ENCODE peak calls at places on chromosomes 6 and 20, in seven cellular contexts. One of them, this sample, is unnamed.

GRCh38 chr20:34222208-34222607 is 19.0 kb upstream of the ASIP start:
- DNase-seq in sigmoid colon: no peak
- DNase-seq in endothelial cell of umbilical vein: no peak
- DNase-seq in SJSA1: peak; percentile 65
- DNase-seq in astrocyte: peak; percentile 96
- DNase-seq in endodermal cell: no peak
- DNase-seq in left ventricle myocardium inferior: no peak
- DNase-seq in this sample: no peak

GRCh38 chr20:47306095-47306494 is 50.4 kb downstream of the ZMYND8 start:
- DNase-seq in sigmoid colon: peak; percentile 46
- DNase-seq in endothelial cell of umbilical vein: no peak
- DNase-seq in SJSA1: no peak
- DNase-seq in astrocyte: no peak
- DNase-seq in endodermal cell: no peak
- DNase-seq in left ventricle myocardium inferior: no peak
- DNase-seq in this sample: no peak

GRCh38 chr6:116101298-116101718 is 655 bp downstream of the NT5DC1 start:
- DNase-seq in sigmoid colon: no peak
- DNase-seq in endothelial cell of umbilical vein: no peak
- DNase-seq in SJSA1: no peak
- DNase-seq in astrocyte: no peak
- DNase-seq in endodermal cell: no peak
- DNase-seq in left ventricle myocardium inferior: peak; percentile 83
- DNase-seq in this sample: peak; percentile 91

GRCh38 chr6:24583463-24584389 is 62.3 kb downstream of the KIAA0319 start:
- DNase-seq in sigmoid colon: peak; percentile 87
- DNase-seq in endothelial cell of umbilical vein: peak; percentile 67
- DNase-seq in SJSA1: peak; percentile 51
- DNase-seq in astrocyte: peak; percentile 71
- DNase-seq in endodermal cell: peak; percentile 91
- DNase-seq in left ventricle myocardium inferior: peak; percentile 67
- DNase-seq in this sample: peak; percentile 86

GRCh38 chr20:14879020-14879697 is 541.7 kb upstream of the FLRT3 start:
- DNase-seq in sigmoid colon: no peak
- DNase-seq in endothelial cell of umbilical vein: peak; percentile 62
- DNase-seq in SJSA1: no peak
- DNase-seq in astrocyte: peak; percentile 77
- DNase-seq in endodermal cell: no peak
- DNase-seq in left ventricle myocardium inferior: no peak
- DNase-seq in this sample: no peak

GRCh38 chr6:138659998-138660397 is 113.6 kb upstream of the CCDC28A start:
- DNase-seq in sigmoid colon: no peak
- DNase-seq in endothelial cell of umbilical vein: no peak
- DNase-seq in SJSA1: no peak
- DNase-seq in astrocyte: no peak
- DNase-seq in endodermal cell: no peak
- DNase-seq in left ventricle myocardium inferior: no peak
- DNase-seq in this sample: no peak

GRCh38 chr20:59152559-59153354 is 10.9 kb upstream of the ZNF831 start:
- DNase-seq in sigmoid colon: no peak
- DNase-seq in endothelial cell of umbilical vein: no peak
- DNase-seq in SJSA1: no peak
- DNase-seq in astrocyte: no peak
- DNase-seq in endodermal cell: no peak
- DNase-seq in left ventricle myocardium inferior: no peak
- DNase-seq in this sample: peak; percentile 37

GRCh38 chr20:36322131-36322530 is 16.0 kb downstream of the DLGAP4 start:
- DNase-seq in sigmoid colon: no peak
- DNase-seq in endothelial cell of umbilical vein: no peak
- DNase-seq in SJSA1: no peak
- DNase-seq in astrocyte: no peak
- DNase-seq in endodermal cell: peak; percentile 34
- DNase-seq in left ventricle myocardium inferior: no peak
- DNase-seq in this sample: no peak

GRCh38 chr6:71473908-71474307 is 185.3 kb downstream of the OGFRL1 start:
- DNase-seq in sigmoid colon: peak; percentile 91
- DNase-seq in endothelial cell of umbilical vein: peak; percentile 70
- DNase-seq in SJSA1: peak; percentile 83
- DNase-seq in astrocyte: peak; percentile 97
- DNase-seq in endodermal cell: no peak
- DNase-seq in left ventricle myocardium inferior: peak; percentile 29
- DNase-seq in this sample: no peak

GRCh38 chr20:2867081-2867860 is 6.0 kb upstream of the PTPRA start:
- DNase-seq in sigmoid colon: no peak
- DNase-seq in endothelial cell of umbilical vein: no peak
- DNase-seq in SJSA1: no peak
- DNase-seq in astrocyte: no peak
- DNase-seq in endodermal cell: no peak
- DNase-seq in left ventricle myocardium inferior: no peak
- DNase-seq in this sample: no peak

GRCh38 chr6:167441653-167442644 is 117.1 kb downstream of the TTLL2 start:
- DNase-seq in sigmoid colon: no peak
- DNase-seq in endothelial cell of umbilical vein: no peak
- DNase-seq in SJSA1: no peak
- DNase-seq in astrocyte: no peak
- DNase-seq in endodermal cell: peak; percentile 86
- DNase-seq in left ventricle myocardium inferior: no peak
- DNase-seq in this sample: peak; percentile 28

GRCh38 chr6:167448378-167448777 is 123.5 kb downstream of the TTLL2 start:
- DNase-seq in sigmoid colon: no peak
- DNase-seq in endothelial cell of umbilical vein: no peak
- DNase-seq in SJSA1: peak; percentile 32
- DNase-seq in astrocyte: no peak
- DNase-seq in endodermal cell: no peak
- DNase-seq in left ventricle myocardium inferior: no peak
- DNase-seq in this sample: no peak

GRCh38 chr6:167443098-167443680 is 118.3 kb downstream of the TTLL2 start:
- DNase-seq in sigmoid colon: no peak
- DNase-seq in endothelial cell of umbilical vein: no peak
- DNase-seq in SJSA1: no peak
- DNase-seq in astrocyte: no peak
- DNase-seq in endodermal cell: no peak
- DNase-seq in left ventricle myocardium inferior: no peak
- DNase-seq in this sample: no peak

GRCh38 chr6:167444602-167445346 is 119.9 kb downstream of the TTLL2 start:
- DNase-seq in sigmoid colon: no peak
- DNase-seq in endothelial cell of umbilical vein: no peak
- DNase-seq in SJSA1: no peak
- DNase-seq in astrocyte: no peak
- DNase-seq in endodermal cell: no peak
- DNase-seq in left ventricle myocardium inferior: no peak
- DNase-seq in this sample: no peak

GRCh38 chr6:167445568-167445967 is 120.7 kb downstream of the TTLL2 start:
- DNase-seq in sigmoid colon: no peak
- DNase-seq in endothelial cell of umbilical vein: no peak
- DNase-seq in SJSA1: peak; percentile 16
- DNase-seq in astrocyte: no peak
- DNase-seq in endodermal cell: no peak
- DNase-seq in left ventricle myocardium inferior: no peak
- DNase-seq in this sample: no peak
- H3K4me1 ChIP-seq in sigmoid colon: peaks cover 10% of the 10 kb centered on the region
- H3K4me1 ChIP-seq in endothelial cell of umbilical vein: no peaks in the 10 kb centered on the region
- H3K4me1 ChIP-seq in SJSA1: no peaks in the 10 kb centered on the region
- H3K4me1 ChIP-seq in astrocyte: no peaks in the 10 kb centered on the region
- H3K4me1 ChIP-seq in endodermal cell: peaks cover 5% of the 10 kb centered on the region
- H3K4me1 ChIP-seq in left ventricle myocardium inferior: peaks cover 9% of the 10 kb centered on the region
- H3K4me1 ChIP-seq in this sample: peaks cover 8% of the 10 kb centered on the region

GRCh38 chr6:108574457-108575149 is 13.9 kb downstream of the FOXO3 start:
- DNase-seq in sigmoid colon: no peak
- DNase-seq in endothelial cell of umbilical vein: no peak
- DNase-seq in SJSA1: no peak
- DNase-seq in astrocyte: no peak
- DNase-seq in endodermal cell: no peak
- DNase-seq in left ventricle myocardium inferior: no peak
- DNase-seq in this sample: peak; percentile 65
- H3K27ac ChIP-seq in sigmoid colon: peak overlapping the region; percentile 52
- H3K27ac ChIP-seq in endothelial cell of umbilical vein: no peak overlapping the region
- H3K27ac ChIP-seq in SJSA1: no peak overlapping the region
- H3K27ac ChIP-seq in astrocyte: no peak overlapping the region
- H3K27ac ChIP-seq in endodermal cell: no peak overlapping the region
- H3K27ac ChIP-seq in left ventricle myocardium inferior: peak overlapping the region; percentile 77
- H3K27ac ChIP-seq in this sample: no peak overlapping the region

GRCh38 chr6:165960692-165961091 is 207.0 kb downstream of the TBXT start:
- DNase-seq in sigmoid colon: no peak
- DNase-seq in endothelial cell of umbilical vein: no peak
- DNase-seq in SJSA1: no peak
- DNase-seq in astrocyte: no peak
- DNase-seq in endodermal cell: no peak
- DNase-seq in left ventricle myocardium inferior: no peak
- DNase-seq in this sample: no peak

GRCh38 chr6:165963750-165964149 is 203.9 kb downstream of the TBXT start:
- DNase-seq in sigmoid colon: no peak
- DNase-seq in endothelial cell of umbilical vein: no peak
- DNase-seq in SJSA1: no peak
- DNase-seq in astrocyte: no peak
- DNase-seq in endodermal cell: no peak
- DNase-seq in left ventricle myocardium inferior: no peak
- DNase-seq in this sample: no peak

GRCh38 chr6:165961236-165961751 is 206.4 kb downstream of the TBXT start:
- DNase-seq in sigmoid colon: no peak
- DNase-seq in endothelial cell of umbilical vein: no peak
- DNase-seq in SJSA1: no peak
- DNase-seq in astrocyte: no peak
- DNase-seq in endodermal cell: no peak
- DNase-seq in left ventricle myocardium inferior: no peak
- DNase-seq in this sample: no peak

GRCh38 chr6:165959627-165960026 is 208.0 kb downstream of the TBXT start:
- DNase-seq in sigmoid colon: no peak
- DNase-seq in endothelial cell of umbilical vein: no peak
- DNase-seq in SJSA1: no peak
- DNase-seq in astrocyte: no peak
- DNase-seq in endodermal cell: no peak
- DNase-seq in left ventricle myocardium inferior: no peak
- DNase-seq in this sample: no peak

DNA sequence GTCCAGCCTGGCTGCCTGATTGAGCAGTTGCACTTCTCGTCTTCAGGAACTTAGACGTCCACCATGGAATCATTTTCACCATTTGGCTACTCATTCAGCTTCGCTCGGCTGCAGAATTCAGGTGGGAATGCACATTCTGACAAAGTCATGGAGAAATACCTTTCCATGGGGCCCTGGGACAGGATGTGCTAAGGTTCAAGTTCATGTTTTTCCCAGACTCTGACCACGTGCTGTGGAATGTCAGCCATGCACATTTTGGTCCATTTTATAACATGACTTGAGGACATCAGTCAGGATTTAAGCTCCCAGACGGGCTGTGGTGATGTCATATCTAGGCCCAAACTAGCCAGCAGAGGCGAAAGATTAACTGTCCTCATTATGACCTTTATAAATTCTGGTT is 205.3 kb downstream of the TBXT start:
- DNase-seq in sigmoid colon: no peak
- DNase-seq in endothelial cell of umbilical vein: no peak
- DNase-seq in SJSA1: no peak
- DNase-seq in astrocyte: no peak
- DNase-seq in endodermal cell: no peak
- DNase-seq in left ventricle myocardium inferior: no peak
- DNase-seq in this sample: no peak
- H3K4me1 ChIP-seq in sigmoid colon: no peaks in the 10 kb centered on the region
- H3K4me1 ChIP-seq in endothelial cell of umbilical vein: no peaks in the 10 kb centered on the region
- H3K4me1 ChIP-seq in SJSA1: no peaks in the 10 kb centered on the region
- H3K4me1 ChIP-seq in astrocyte: no peaks in the 10 kb centered on the region
- H3K4me1 ChIP-seq in endodermal cell: no peaks in the 10 kb centered on the region
- H3K4me1 ChIP-seq in left ventricle myocardium inferior: no peaks in the 10 kb centered on the region
- H3K4me1 ChIP-seq in this sample: no peaks in the 10 kb centered on the region

GRCh38 chr6:111651185-111652034 is 45.7 kb upstream of the TRAF3IP2 start:
- DNase-seq in sigmoid colon: no peak
- DNase-seq in endothelial cell of umbilical vein: no peak
- DNase-seq in SJSA1: no peak
- DNase-seq in astrocyte: no peak
- DNase-seq in endodermal cell: no peak
- DNase-seq in left ventricle myocardium inferior: no peak
- DNase-seq in this sample: no peak
- H3K27ac ChIP-seq in sigmoid colon: no peak overlapping the region
- H3K27ac ChIP-seq in endothelial cell of umbilical vein: no peak overlapping the region
- H3K27ac ChIP-seq in SJSA1: no peak overlapping the region
- H3K27ac ChIP-seq in astrocyte: no peak overlapping the region
- H3K27ac ChIP-seq in endodermal cell: no peak overlapping the region
- H3K27ac ChIP-seq in left ventricle myocardium inferior: no peak overlapping the region
- H3K27ac ChIP-seq in this sample: no peak overlapping the region

DNA sequence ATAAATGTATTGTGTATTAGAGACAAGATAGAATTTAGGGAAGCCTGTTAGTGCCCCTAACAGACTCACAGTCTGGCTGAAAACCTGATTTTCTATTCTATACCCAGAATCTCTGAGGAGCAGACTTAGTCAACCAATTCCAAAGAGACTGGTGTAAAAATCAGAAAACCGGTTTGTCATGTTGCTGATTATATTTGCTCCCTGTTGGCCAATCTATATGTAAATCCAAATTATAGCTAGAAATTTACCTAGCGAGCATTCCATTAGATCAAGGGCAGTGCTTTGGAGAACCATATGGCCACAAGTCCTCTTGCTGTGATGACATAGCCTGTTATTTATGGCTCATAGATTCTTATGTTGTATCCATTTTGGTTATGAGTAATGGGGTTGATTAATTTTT is 4.8 kb downstream of the NFYA start:
- DNase-seq in sigmoid colon: no peak
- DNase-seq in endothelial cell of umbilical vein: no peak
- DNase-seq in SJSA1: no peak
- DNase-seq in astrocyte: no peak
- DNase-seq in endodermal cell: no peak
- DNase-seq in left ventricle myocardium inferior: no peak
- DNase-seq in this sample: no peak
- H3K4me1 ChIP-seq in sigmoid colon: peaks cover 15% of the 10 kb centered on the region
- H3K4me1 ChIP-seq in endothelial cell of umbilical vein: peaks cover 23% of the 10 kb centered on the region
- H3K4me1 ChIP-seq in SJSA1: peaks cover 6% of the 10 kb centered on the region
- H3K4me1 ChIP-seq in astrocyte: peaks cover 9% of the 10 kb centered on the region
- H3K4me1 ChIP-seq in endodermal cell: peaks cover 16% of the 10 kb centered on the region
- H3K4me1 ChIP-seq in left ventricle myocardium inferior: peaks cover 41% of the 10 kb centered on the region
- H3K4me1 ChIP-seq in this sample: peaks cover 9% of the 10 kb centered on the region

GRCh38 chr6:121896363-121896762 is 460.9 kb downstream of the GJA1 start:
- DNase-seq in sigmoid colon: no peak
- DNase-seq in endothelial cell of umbilical vein: no peak
- DNase-seq in SJSA1: no peak
- DNase-seq in astrocyte: peak; percentile 64
- DNase-seq in endodermal cell: no peak
- DNase-seq in left ventricle myocardium inferior: no peak
- DNase-seq in this sample: no peak
- H3K27ac ChIP-seq in sigmoid colon: no peak overlapping the region
- H3K27ac ChIP-seq in endothelial cell of umbilical vein: no peak overlapping the region
- H3K27ac ChIP-seq in SJSA1: no peak overlapping the region
- H3K27ac ChIP-seq in astrocyte: no peak overlapping the region
- H3K27ac ChIP-seq in endodermal cell: no peak overlapping the region
- H3K27ac ChIP-seq in left ventricle myocardium inferior: no peak overlapping the region
- H3K27ac ChIP-seq in this sample: no peak overlapping the region

GRCh38 chr6:17999430-17999829 is 12.0 kb upstream of the KIF13A start:
- DNase-seq in sigmoid colon: no peak
- DNase-seq in endothelial cell of umbilical vein: no peak
- DNase-seq in SJSA1: no peak
- DNase-seq in astrocyte: no peak
- DNase-seq in endodermal cell: peak; percentile 15
- DNase-seq in left ventricle myocardium inferior: no peak
- DNase-seq in this sample: no peak
- H3K4me1 ChIP-seq in sigmoid colon: no peaks in the 10 kb centered on the region
- H3K4me1 ChIP-seq in endothelial cell of umbilical vein: no peaks in the 10 kb centered on the region
- H3K4me1 ChIP-seq in SJSA1: no peaks in the 10 kb centered on the region
- H3K4me1 ChIP-seq in astrocyte: no peaks in the 10 kb centered on the region
- H3K4me1 ChIP-seq in endodermal cell: no peaks in the 10 kb centered on the region
- H3K4me1 ChIP-seq in left ventricle myocardium inferior: no peaks in the 10 kb centered on the region
- H3K4me1 ChIP-seq in this sample: no peaks in the 10 kb centered on the region

GRCh38 chr6:109446072-109446471 is 5.5 kb downstream of the SMPD2 start:
- DNase-seq in sigmoid colon: no peak
- DNase-seq in endothelial cell of umbilical vein: no peak
- DNase-seq in SJSA1: no peak
- DNase-seq in astrocyte: no peak
- DNase-seq in endodermal cell: no peak
- DNase-seq in left ventricle myocardium inferior: no peak
- DNase-seq in this sample: no peak
- H3K27ac ChIP-seq in sigmoid colon: no peak overlapping the region
- H3K27ac ChIP-seq in endothelial cell of umbilical vein: no peak overlapping the region
- H3K27ac ChIP-seq in SJSA1: no peak overlapping the region
- H3K27ac ChIP-seq in astrocyte: no peak overlapping the region
- H3K27ac ChIP-seq in endodermal cell: no peak overlapping the region
- H3K27ac ChIP-seq in left ventricle myocardium inferior: no peak overlapping the region
- H3K27ac ChIP-seq in this sample: no peak overlapping the region

GRCh38 chr6:6612308-6612707 is 23.8 kb downstream of the LY86 start:
- DNase-seq in sigmoid colon: no peak
- DNase-seq in endothelial cell of umbilical vein: no peak
- DNase-seq in SJSA1: no peak
- DNase-seq in astrocyte: no peak
- DNase-seq in endodermal cell: no peak
- DNase-seq in left ventricle myocardium inferior: no peak
- DNase-seq in this sample: peak; percentile 74
- H3K4me1 ChIP-seq in sigmoid colon: no peaks in the 10 kb centered on the region
- H3K4me1 ChIP-seq in endothelial cell of umbilical vein: no peaks in the 10 kb centered on the region
- H3K4me1 ChIP-seq in SJSA1: no peaks in the 10 kb centered on the region
- H3K4me1 ChIP-seq in astrocyte: no peaks in the 10 kb centered on the region
- H3K4me1 ChIP-seq in endodermal cell: no peaks in the 10 kb centered on the region
- H3K4me1 ChIP-seq in left ventricle myocardium inferior: no peaks in the 10 kb centered on the region
- H3K4me1 ChIP-seq in this sample: no peaks in the 10 kb centered on the region

This sample was measured in testis.